ENCODE peak calls at places on chromosomes 12 and 14, in eight cellular contexts. C, X, G, Y, Q, R, A and V are unnamed samples.

GRCh38 chr12:29921307-29921706 is 137.6 kb upstream of the TMTC1 start:
- DNase-seq in A (peak), Q (no peak), Y (peak), C (no peak), G (no peak), R (peak), X (peak), V (peak)

GRCh38 chr12:6532927-6533652 is 1.2 kb upstream of the GAPDH start:
- DNase-seq in Q (no peak), X (peak), C (peak), R (peak), A (no peak), Y (peak), G (peak), V (peak)

GRCh38 chr14:95515080-95515489 is 1.4 kb downstream of the SYNE3 start:
- DNase-seq in Q (no peak), C (peak), X (no peak), R (peak), G (peak), Y (no peak), A (peak), V (no peak)

GRCh38 chr12:59886131-59886751 is 290.4 kb downstream of the SLC16A7 start:
- DNase-seq in G (no peak), X (no peak), Q (no peak), Y (no peak), C (no peak), A (no peak), R (no peak), V (no peak)

GRCh38 chr12:132804426-132804861 is 24.2 kb downstream of the GOLGA3 start:
- DNase-seq in C (no peak), G (peak), R (peak), Q (no peak), X (no peak), Y (peak), A (no peak), V (no peak)

GRCh38 chr14:64541261-64541970 is 875 bp downstream of the HSPA2 start:
- DNase-seq in Q (no peak), R (peak), C (no peak), X (no peak), A (peak), G (peak), Y (no peak), V (no peak)

GRCh38 chr12:63853978-63854377 is 9.5 kb downstream of the SRGAP1 start:
- DNase-seq in A (no peak), R (no peak), Q (no peak), C (no peak), G (no peak), Y (no peak), X (no peak), V (no peak)

GRCh38 chr12:89756638-89757321 is 48.1 kb upstream of the ATP2B1 start:
- DNase-seq in R (peak), C (peak), X (peak), A (peak), Y (peak), Q (peak), G (no peak), V (peak)

GRCh38 chr12:132403636-132404434 is 74.4 kb upstream of the GALNT9 start:
- DNase-seq in R (no peak), C (no peak), A (no peak), G (no peak), X (no peak), Y (no peak), Q (no peak), V (no peak)

GRCh38 chr12:70288817-70289216 is 45.6 kb downstream of the CNOT2 start:
- DNase-seq in Y (no peak), R (no peak), G (no peak), C (no peak), Q (no peak), X (no peak), A (no peak), V (no peak)

GRCh38 chr14:29895591-29896043 is 32.0 kb downstream of the PRKD1 start:
- DNase-seq in Y (no peak), A (no peak), R (no peak), C (no peak), X (no peak), Q (no peak), G (peak), V (no peak)

GRCh38 chr12:93107943-93108342 is 178.8 kb upstream of the EEA1 start:
- DNase-seq in C (no peak), R (no peak), Y (no peak), X (no peak), A (no peak), G (no peak), Q (no peak), V (no peak)

GRCh38 chr14:24879661-24880381 is 170.1 kb downstream of the STXBP6 start:
- DNase-seq in A (no peak), Y (no peak), X (no peak), R (peak), Q (no peak), C (no peak), G (no peak), V (no peak)

GRCh38 chr12:113259499-113259953 is 38.3 kb downstream of the TPCN1 start:
- DNase-seq in Q (no peak), R (peak), G (peak), X (no peak), A (peak), C (no peak), Y (no peak), V (no peak)

GRCh38 chr12:111025792-111026430 is 105.5 kb upstream of the MYL2 start:
- DNase-seq in X (no peak), Y (no peak), R (no peak), Q (no peak), A (no peak), G (no peak), C (no peak), V (no peak)

GRCh38 chr14:64289571-64289970 is 4.6 kb downstream of the ESR2 start:
- DNase-seq in C (no peak), Q (no peak), A (no peak), X (no peak), R (no peak), G (no peak), Y (no peak), V (no peak)

GRCh38 chr12:132456944-132457495 is 32.9 kb upstream of the FBRSL1 start:
- DNase-seq in R (no peak), A (no peak), X (no peak), Y (no peak), Q (no peak), C (no peak), G (no peak), V (no peak)

GRCh38 chr12:113096675-113097461 is 38.7 kb downstream of the RASAL1 start:
- DNase-seq in C (no peak), Q (no peak), X (no peak), A (no peak), R (no peak), Y (no peak), G (no peak), V (no peak)

GRCh38 chr14:50335989-50336391 is 23.9 kb downstream of the DMAC2L start:
- DNase-seq in Q (no peak), A (peak), C (peak), X (peak), Y (no peak), G (peak), R (peak), V (peak)

GRCh38 chr14:72788972-72789728 is 104.8 kb downstream of the DPF3 start:
- DNase-seq in G (peak), C (no peak), Q (no peak), A (no peak), X (no peak), Y (no peak), R (no peak), V (no peak)

DNA sequence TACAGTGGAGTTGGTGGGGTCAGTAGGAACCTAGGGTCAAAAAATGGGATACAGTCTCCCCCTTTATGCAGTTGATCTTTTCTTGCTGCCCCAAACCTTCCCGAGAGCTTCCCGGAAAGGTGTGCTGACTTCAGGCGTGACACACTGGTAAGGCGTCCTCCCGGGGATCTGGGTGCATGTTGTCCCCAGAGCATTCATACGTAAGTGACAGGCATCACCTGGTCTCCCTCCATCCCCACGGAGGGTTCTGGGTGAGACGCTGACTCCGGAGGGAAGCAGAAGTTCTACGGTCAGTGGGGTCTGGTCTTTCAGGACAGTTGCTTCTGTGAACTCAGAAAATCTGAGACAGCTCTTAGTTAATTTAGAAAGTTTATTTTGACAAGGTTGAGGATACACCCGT is 159.6 kb upstream of the RTL1 start:
- DNase-seq in G (no peak), Y (no peak), Q (no peak), C (no peak), X (no peak), R (no peak), A (no peak), V (no peak)
- H2AFZ ChIP-seq in G (no peak), Y (no peak), Q (no peak), C (no peak), X (peak), R (no peak), A (no peak), V (no peak)

GRCh38 chr12:20369164-20370000 is 1.0 kb downstream of the PDE3A start:
- DNase-seq in R (peak), A (peak), X (peak), Y (peak), G (peak), C (no peak), Q (no peak), V (peak)
- H2AFZ ChIP-seq in R (peak), A (peak), X (peak), Y (peak), G (peak), C (peak), Q (no peak), V (peak)

DNA sequence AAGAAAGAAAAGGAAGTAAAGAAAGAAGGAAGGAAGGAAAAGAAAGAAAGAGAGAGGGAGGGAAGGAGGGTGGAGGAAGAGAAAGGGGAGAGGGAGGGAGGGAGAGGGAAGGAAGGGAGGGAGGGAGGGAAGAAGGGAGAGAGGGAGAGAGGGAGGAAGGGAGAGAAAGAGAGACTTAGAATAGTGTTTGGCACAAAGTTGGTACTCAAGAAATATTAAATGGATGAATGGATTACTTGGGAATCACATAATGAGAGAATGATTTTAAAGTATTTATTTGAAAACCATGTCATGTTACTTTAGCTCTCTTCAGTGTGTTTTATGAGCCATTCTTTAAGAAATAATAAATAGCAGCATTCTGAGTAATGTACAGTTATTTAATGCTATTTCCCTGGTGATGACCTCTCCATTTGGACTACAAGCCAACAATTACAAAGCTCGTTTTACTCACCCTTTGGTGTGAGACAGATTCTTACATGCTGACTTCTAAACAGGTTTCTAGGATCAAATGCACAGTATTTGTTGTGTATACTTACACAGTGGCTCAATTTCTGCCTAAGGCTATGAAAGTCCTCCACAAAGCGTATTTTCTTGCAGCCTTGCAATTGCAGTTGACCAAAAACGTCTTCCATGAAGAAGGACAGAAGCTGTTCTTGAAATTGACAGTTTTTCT is 861 bp downstream of the IL26 start:
- DNase-seq in G (no peak), C (no peak), A (peak), R (peak), Y (peak), X (peak), Q (no peak), V (peak)
- H2AFZ ChIP-seq in G (no peak), C (no peak), A (no peak), R (no peak), Y (no peak), X (no peak), Q (no peak), V (no peak)

DNA sequence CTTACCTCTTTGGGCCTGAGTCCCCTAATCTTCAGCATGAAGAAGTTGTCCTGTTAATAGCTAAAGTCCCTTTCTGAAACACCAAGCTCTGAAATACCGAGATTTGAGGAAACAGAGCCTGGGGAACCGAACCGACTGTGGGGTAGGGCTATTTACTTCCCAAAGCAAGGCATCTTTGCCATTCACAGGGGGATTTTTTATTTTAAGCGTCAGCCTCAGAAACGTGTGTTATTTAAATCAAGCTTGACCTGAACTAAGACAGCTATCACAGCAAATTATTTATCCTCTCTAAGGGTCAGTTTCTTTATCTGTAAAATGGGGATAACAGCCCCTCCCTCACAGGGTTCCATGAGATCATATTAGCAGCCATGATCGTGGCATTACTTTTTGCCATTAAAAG is 1.2 kb upstream of the CORO1C start:
- DNase-seq in R (no peak), X (no peak), A (no peak), G (no peak), C (no peak), Q (no peak), Y (no peak), V (no peak)
- H2AFZ ChIP-seq in R (peak), X (peak), A (peak), G (peak), C (peak), Q (peak), Y (peak), V (peak)